ENCODE peak calls at places on chromosomes 16 and 17, in six cellular contexts. One of them, this sample, is unnamed.

GRCh38 chr17:12996941-12997340 is 20.9 kb downstream of the ELAC2 start:
- DNase-seq in effector memory CD8-positive, alpha-beta T cell: no peak
- DNase-seq in thoracic aorta: no peak
- DNase-seq in left lung: no peak
- DNase-seq in AG10803: no peak
- DNase-seq in cardiac fibroblast: no peak
- DNase-seq in this sample: no peak

GRCh38 chr16:79838860-79839259 is 238.3 kb upstream of the MAF start:
- DNase-seq in effector memory CD8-positive, alpha-beta T cell: no peak
- DNase-seq in thoracic aorta: no peak
- DNase-seq in left lung: no peak
- DNase-seq in AG10803: peak
- DNase-seq in cardiac fibroblast: no peak
- DNase-seq in this sample: no peak

GRCh38 chr16:83994087-83994486 is 26.0 kb downstream of the NECAB2 start:
- DNase-seq in effector memory CD8-positive, alpha-beta T cell: no peak
- DNase-seq in thoracic aorta: no peak
- DNase-seq in left lung: peak
- DNase-seq in AG10803: peak
- DNase-seq in cardiac fibroblast: peak
- DNase-seq in this sample: no peak

GRCh38 chr16:3654249-3654991 is at the start of gene DNASE1:
- DNase-seq in effector memory CD8-positive, alpha-beta T cell: peak
- DNase-seq in thoracic aorta: no peak
- DNase-seq in left lung: peak
- DNase-seq in AG10803: peak
- DNase-seq in cardiac fibroblast: peak
- DNase-seq in this sample: no peak

GRCh38 chr17:63519972-63520882 is 2.9 kb upstream of the KCNH6 start:
- DNase-seq in effector memory CD8-positive, alpha-beta T cell: no peak
- DNase-seq in thoracic aorta: no peak
- DNase-seq in left lung: no peak
- DNase-seq in AG10803: no peak
- DNase-seq in cardiac fibroblast: no peak
- DNase-seq in this sample: no peak

GRCh38 chr16:10525214-10525825 is 55.1 kb downstream of the EMP2 start:
- DNase-seq in effector memory CD8-positive, alpha-beta T cell: no peak
- DNase-seq in thoracic aorta: no peak
- DNase-seq in left lung: no peak
- DNase-seq in AG10803: no peak
- DNase-seq in cardiac fibroblast: no peak
- DNase-seq in this sample: no peak

GRCh38 chr16:48444574-48444973 is 59.4 kb upstream of the SIAH1 start:
- DNase-seq in effector memory CD8-positive, alpha-beta T cell: no peak
- DNase-seq in thoracic aorta: no peak
- DNase-seq in left lung: no peak
- DNase-seq in AG10803: peak
- DNase-seq in cardiac fibroblast: peak
- DNase-seq in this sample: no peak

GRCh38 chr16:49000594-49000993 is 281.0 kb downstream of the CBLN1 start:
- DNase-seq in effector memory CD8-positive, alpha-beta T cell: no peak
- DNase-seq in thoracic aorta: no peak
- DNase-seq in left lung: no peak
- DNase-seq in AG10803: no peak
- DNase-seq in cardiac fibroblast: no peak
- DNase-seq in this sample: no peak

GRCh38 chr17:48016112-48016511 is 21.5 kb downstream of the COPZ2 start:
- DNase-seq in effector memory CD8-positive, alpha-beta T cell: no peak
- DNase-seq in thoracic aorta: no peak
- DNase-seq in left lung: no peak
- DNase-seq in AG10803: no peak
- DNase-seq in cardiac fibroblast: peak
- DNase-seq in this sample: no peak

GRCh38 chr17:1933875-1934715 is 91.0 kb downstream of the RTN4RL1 start:
- DNase-seq in effector memory CD8-positive, alpha-beta T cell: no peak
- DNase-seq in thoracic aorta: no peak
- DNase-seq in left lung: no peak
- DNase-seq in AG10803: no peak
- DNase-seq in cardiac fibroblast: no peak
- DNase-seq in this sample: no peak

GRCh38 chr16:55663770-55664677 is 8.2 kb downstream of the SLC6A2 start:
- DNase-seq in effector memory CD8-positive, alpha-beta T cell: no peak
- DNase-seq in thoracic aorta: no peak
- DNase-seq in left lung: no peak
- DNase-seq in AG10803: peak
- DNase-seq in cardiac fibroblast: no peak
- DNase-seq in this sample: no peak

GRCh38 chr16:3246876-3247275 is 9.6 kb downstream of the MEFV start:
- DNase-seq in effector memory CD8-positive, alpha-beta T cell: no peak
- DNase-seq in thoracic aorta: no peak
- DNase-seq in left lung: no peak
- DNase-seq in AG10803: no peak
- DNase-seq in cardiac fibroblast: no peak
- DNase-seq in this sample: no peak

GRCh38 chr17:550041-550398 is 164.6 kb downstream of the VPS53 start:
- DNase-seq in effector memory CD8-positive, alpha-beta T cell: no peak
- DNase-seq in thoracic aorta: no peak
- DNase-seq in left lung: no peak
- DNase-seq in AG10803: peak
- DNase-seq in cardiac fibroblast: peak
- DNase-seq in this sample: no peak

GRCh38 chr16:26491271-26491670 is 575.5 kb upstream of the C16orf82 start:
- DNase-seq in effector memory CD8-positive, alpha-beta T cell: no peak
- DNase-seq in thoracic aorta: no peak
- DNase-seq in left lung: no peak
- DNase-seq in AG10803: no peak
- DNase-seq in cardiac fibroblast: no peak
- DNase-seq in this sample: no peak